ENCODE peak calls at places on chromosomes 1 and 21, in eight cellular contexts. One of them, this sample, is unnamed.

GRCh38 chr1:174266476-174266875 is 107.2 kb downstream of the RABGAP1L start:
- DNase-seq in progenitor cell of endocrine pancreas: no peak
- DNase-seq in ureter: no peak
- DNase-seq in right cardiac atrium: no peak
- DNase-seq in mesothelial cell of epicardium: no peak
- DNase-seq in HTR-8/SVneo: no peak
- DNase-seq in NT2/D1: no peak
- DNase-seq in kidney: no peak
- DNase-seq in this sample: no peak

GRCh38 chr1:150420560-150421265 is 56.8 kb downstream of the RPRD2 start:
- DNase-seq in progenitor cell of endocrine pancreas: no peak
- DNase-seq in ureter: no peak
- DNase-seq in right cardiac atrium: no peak
- DNase-seq in mesothelial cell of epicardium: no peak
- DNase-seq in HTR-8/SVneo: no peak
- DNase-seq in NT2/D1: no peak
- DNase-seq in kidney: no peak
- DNase-seq in this sample: no peak

GRCh38 chr1:3320246-3321152 is 134.0 kb upstream of the ARHGEF16 start:
- DNase-seq in progenitor cell of endocrine pancreas: peak
- DNase-seq in ureter: no peak
- DNase-seq in right cardiac atrium: peak
- DNase-seq in mesothelial cell of epicardium: no peak
- DNase-seq in HTR-8/SVneo: no peak
- DNase-seq in NT2/D1: no peak
- DNase-seq in kidney: no peak
- DNase-seq in this sample: no peak

GRCh38 chr1:22673486-22674409 is 20.7 kb downstream of the C1QB start:
- DNase-seq in progenitor cell of endocrine pancreas: no peak
- DNase-seq in ureter: no peak
- DNase-seq in right cardiac atrium: peak
- DNase-seq in mesothelial cell of epicardium: peak
- DNase-seq in HTR-8/SVneo: peak
- DNase-seq in NT2/D1: no peak
- DNase-seq in kidney: no peak
- DNase-seq in this sample: no peak

GRCh38 chr1:244104309-244105060 is 53.4 kb downstream of the ZBTB18 start:
- DNase-seq in progenitor cell of endocrine pancreas: no peak
- DNase-seq in ureter: no peak
- DNase-seq in right cardiac atrium: no peak
- DNase-seq in mesothelial cell of epicardium: no peak
- DNase-seq in HTR-8/SVneo: peak
- DNase-seq in NT2/D1: no peak
- DNase-seq in kidney: no peak
- DNase-seq in this sample: no peak

GRCh38 chr1:230681599-230681998 is 32.3 kb downstream of the AGT start:
- DNase-seq in progenitor cell of endocrine pancreas: no peak
- DNase-seq in ureter: no peak
- DNase-seq in right cardiac atrium: no peak
- DNase-seq in mesothelial cell of epicardium: no peak
- DNase-seq in HTR-8/SVneo: peak
- DNase-seq in NT2/D1: no peak
- DNase-seq in kidney: no peak
- DNase-seq in this sample: no peak

GRCh38 chr1:94529416-94529815 is 12.1 kb downstream of the F3 start:
- DNase-seq in progenitor cell of endocrine pancreas: no peak
- DNase-seq in ureter: no peak
- DNase-seq in right cardiac atrium: no peak
- DNase-seq in mesothelial cell of epicardium: no peak
- DNase-seq in HTR-8/SVneo: no peak
- DNase-seq in NT2/D1: no peak
- DNase-seq in kidney: no peak
- DNase-seq in this sample: no peak

GRCh38 chr21:44951186-44951915 is 11.5 kb downstream of the SLX9 start:
- DNase-seq in progenitor cell of endocrine pancreas: no peak
- DNase-seq in ureter: no peak
- DNase-seq in right cardiac atrium: peak
- DNase-seq in mesothelial cell of epicardium: no peak
- DNase-seq in HTR-8/SVneo: no peak
- DNase-seq in NT2/D1: no peak
- DNase-seq in kidney: peak
- DNase-seq in this sample: no peak

GRCh38 chr1:106937104-106937503 is 119.4 kb upstream of the PRMT6 start:
- DNase-seq in progenitor cell of endocrine pancreas: no peak
- DNase-seq in ureter: no peak
- DNase-seq in right cardiac atrium: no peak
- DNase-seq in mesothelial cell of epicardium: no peak
- DNase-seq in HTR-8/SVneo: no peak
- DNase-seq in NT2/D1: no peak
- DNase-seq in kidney: no peak
- DNase-seq in this sample: no peak

GRCh38 chr1:30722175-30722537 is 1.2 kb downstream of the MATN1 start:
- DNase-seq in progenitor cell of endocrine pancreas: no peak
- DNase-seq in ureter: no peak
- DNase-seq in right cardiac atrium: peak
- DNase-seq in mesothelial cell of epicardium: no peak
- DNase-seq in HTR-8/SVneo: no peak
- DNase-seq in NT2/D1: no peak
- DNase-seq in kidney: peak
- DNase-seq in this sample: no peak

GRCh38 chr1:58699011-58699762 is 675 bp downstream of the MYSM1 start:
- DNase-seq in progenitor cell of endocrine pancreas: no peak
- DNase-seq in ureter: no peak
- DNase-seq in right cardiac atrium: no peak
- DNase-seq in mesothelial cell of epicardium: no peak
- DNase-seq in HTR-8/SVneo: no peak
- DNase-seq in NT2/D1: no peak
- DNase-seq in kidney: no peak
- DNase-seq in this sample: peak

GRCh38 chr21:42107177-42107880 is 36.2 kb downstream of the UMODL1 start:
- DNase-seq in progenitor cell of endocrine pancreas: no peak
- DNase-seq in ureter: no peak
- DNase-seq in right cardiac atrium: peak
- DNase-seq in mesothelial cell of epicardium: no peak
- DNase-seq in HTR-8/SVneo: no peak
- DNase-seq in NT2/D1: no peak
- DNase-seq in kidney: peak
- DNase-seq in this sample: peak

GRCh38 chr1:203557390-203557789 is 63.4 kb downstream of the OPTC start:
- DNase-seq in progenitor cell of endocrine pancreas: no peak
- DNase-seq in ureter: peak
- DNase-seq in right cardiac atrium: peak
- DNase-seq in mesothelial cell of epicardium: no peak
- DNase-seq in HTR-8/SVneo: no peak
- DNase-seq in NT2/D1: no peak
- DNase-seq in kidney: peak
- DNase-seq in this sample: no peak

GRCh38 chr1:237470712-237471310 is 419.9 kb downstream of the ZP4 start:
- DNase-seq in progenitor cell of endocrine pancreas: no peak
- DNase-seq in ureter: no peak
- DNase-seq in right cardiac atrium: no peak
- DNase-seq in mesothelial cell of epicardium: no peak
- DNase-seq in HTR-8/SVneo: no peak
- DNase-seq in NT2/D1: peak
- DNase-seq in kidney: no peak
- DNase-seq in this sample: no peak

GRCh38 chr1:113255728-113256347 is 134.5 kb upstream of the MAGI3 start:
- DNase-seq in progenitor cell of endocrine pancreas: no peak
- DNase-seq in ureter: peak
- DNase-seq in right cardiac atrium: no peak
- DNase-seq in mesothelial cell of epicardium: no peak
- DNase-seq in HTR-8/SVneo: no peak
- DNase-seq in NT2/D1: peak
- DNase-seq in kidney: no peak
- DNase-seq in this sample: no peak

GRCh38 chr1:38586993-38587646 is 272.5 kb downstream of the RRAGC start:
- DNase-seq in progenitor cell of endocrine pancreas: peak
- DNase-seq in ureter: no peak
- DNase-seq in right cardiac atrium: peak
- DNase-seq in mesothelial cell of epicardium: no peak
- DNase-seq in HTR-8/SVneo: peak
- DNase-seq in NT2/D1: peak
- DNase-seq in kidney: no peak
- DNase-seq in this sample: peak

GRCh38 chr1:152444045-152444444 is 30.0 kb upstream of the CRNN start:
- DNase-seq in progenitor cell of endocrine pancreas: no peak
- DNase-seq in ureter: no peak
- DNase-seq in right cardiac atrium: no peak
- DNase-seq in mesothelial cell of epicardium: no peak
- DNase-seq in HTR-8/SVneo: no peak
- DNase-seq in NT2/D1: no peak
- DNase-seq in kidney: no peak
- DNase-seq in this sample: no peak

GRCh38 chr1:160220301-160220700 is 15.1 kb downstream of the PEA15 start:
- DNase-seq in progenitor cell of endocrine pancreas: no peak
- DNase-seq in ureter: no peak
- DNase-seq in right cardiac atrium: no peak
- DNase-seq in mesothelial cell of epicardium: no peak
- DNase-seq in HTR-8/SVneo: no peak
- DNase-seq in NT2/D1: no peak
- DNase-seq in kidney: no peak
- DNase-seq in this sample: no peak

GRCh38 chr1:37265786-37266667 is 208.4 kb upstream of the ZC3H12A start:
- DNase-seq in progenitor cell of endocrine pancreas: no peak
- DNase-seq in ureter: no peak
- DNase-seq in right cardiac atrium: no peak
- DNase-seq in mesothelial cell of epicardium: no peak
- DNase-seq in HTR-8/SVneo: no peak
- DNase-seq in NT2/D1: no peak
- DNase-seq in kidney: no peak
- DNase-seq in this sample: no peak

GRCh38 chr1:243230914-243231313 is 24.2 kb downstream of the CEP170 start:
- DNase-seq in progenitor cell of endocrine pancreas: no peak
- DNase-seq in ureter: no peak
- DNase-seq in right cardiac atrium: no peak
- DNase-seq in mesothelial cell of epicardium: no peak
- DNase-seq in HTR-8/SVneo: no peak
- DNase-seq in NT2/D1: no peak
- DNase-seq in kidney: no peak
- DNase-seq in this sample: peak

GRCh38 chr1:53160924-53161378 is 18.5 kb upstream of the SLC1A7 start:
- DNase-seq in progenitor cell of endocrine pancreas: no peak
- DNase-seq in ureter: no peak
- DNase-seq in right cardiac atrium: no peak
- DNase-seq in mesothelial cell of epicardium: no peak
- DNase-seq in HTR-8/SVneo: no peak
- DNase-seq in NT2/D1: no peak
- DNase-seq in kidney: no peak
- DNase-seq in this sample: no peak

GRCh38 chr21:46207920-46208571 is 20.5 kb downstream of the LSS start:
- DNase-seq in progenitor cell of endocrine pancreas: no peak
- DNase-seq in ureter: no peak
- DNase-seq in right cardiac atrium: peak
- DNase-seq in mesothelial cell of epicardium: no peak
- DNase-seq in HTR-8/SVneo: no peak
- DNase-seq in NT2/D1: no peak
- DNase-seq in kidney: no peak
- DNase-seq in this sample: no peak

GRCh38 chr1:22273686-22274681 is 131.1 kb upstream of the WNT4 start:
- DNase-seq in progenitor cell of endocrine pancreas: no peak
- DNase-seq in ureter: no peak
- DNase-seq in right cardiac atrium: no peak
- DNase-seq in mesothelial cell of epicardium: no peak
- DNase-seq in HTR-8/SVneo: no peak
- DNase-seq in NT2/D1: no peak
- DNase-seq in kidney: no peak
- DNase-seq in this sample: no peak

GRCh38 chr1:37477198-37477931 is 3.0 kb downstream of the ZC3H12A start:
- DNase-seq in progenitor cell of endocrine pancreas: no peak
- DNase-seq in ureter: peak
- DNase-seq in right cardiac atrium: no peak
- DNase-seq in mesothelial cell of epicardium: no peak
- DNase-seq in HTR-8/SVneo: no peak
- DNase-seq in NT2/D1: peak
- DNase-seq in kidney: peak
- DNase-seq in this sample: peak

GRCh38 chr1:230068952-230069684 is 2.1 kb downstream of the GALNT2 start:
- DNase-seq in progenitor cell of endocrine pancreas: no peak
- DNase-seq in ureter: no peak
- DNase-seq in right cardiac atrium: no peak
- DNase-seq in mesothelial cell of epicardium: peak
- DNase-seq in HTR-8/SVneo: no peak
- DNase-seq in NT2/D1: no peak
- DNase-seq in kidney: no peak
- DNase-seq in this sample: peak

GRCh38 chr1:25112400-25112799 is 119.9 kb downstream of the SYF2 start:
- DNase-seq in progenitor cell of endocrine pancreas: no peak
- DNase-seq in ureter: no peak
- DNase-seq in right cardiac atrium: no peak
- DNase-seq in mesothelial cell of epicardium: no peak
- DNase-seq in HTR-8/SVneo: no peak
- DNase-seq in NT2/D1: no peak
- DNase-seq in kidney: no peak
- DNase-seq in this sample: no peak